ENCODE peak calls at places on chromosome 12, in seven cellular contexts. E, L, A, S, Q, Z and H are unnamed samples.

GRCh38 chr12:101697197-101697929 is at the start of gene CHPT1:
- DNase-seq in S (peak; percentile 81), E (peak; percentile 80), L (peak; percentile 64), Z (peak; percentile 93), A (no peak), Q (no peak), H (peak; percentile 31)

GRCh38 chr12:24425601-24425970 is 476.1 kb upstream of the SOX5 start:
- DNase-seq in E (no peak), Z (no peak), Q (no peak), S (no peak), L (no peak), A (peak; percentile 42), H (no peak)

GRCh38 chr12:13365782-13366366 is 169.3 kb downstream of the EMP1 start:
- DNase-seq in Z (no peak), Q (no peak), E (no peak), L (no peak), A (no peak), S (no peak), H (no peak)

GRCh38 chr12:86663173-86663572 is 407.0 kb upstream of the MGAT4C start:
- DNase-seq in Q (no peak), Z (no peak), E (no peak), S (no peak), L (no peak), A (no peak), H (no peak)

GRCh38 chr12:49932023-49932422 is 18.5 kb upstream of the AQP2 start:
- DNase-seq in S (no peak), L (no peak), A (no peak), Q (no peak), E (no peak), Z (no peak), H (no peak)

GRCh38 chr12:47710283-47710682 is 4.5 kb upstream of the RPAP3 start:
- DNase-seq in S (no peak), Q (no peak), A (no peak), L (no peak), E (no peak), Z (no peak), H (no peak)

GRCh38 chr12:65673732-65674131 is 150.6 kb upstream of the HMGA2 start:
- DNase-seq in A (no peak), Q (no peak), L (no peak), E (no peak), Z (no peak), S (no peak), H (peak; percentile 62)

GRCh38 chr12:24561411-24561871 is 387.5 kb downstream of the BCAT1 start:
- DNase-seq in S (no peak), Q (no peak), Z (no peak), L (no peak), E (no peak), A (no peak), H (no peak)

GRCh38 chr12:47165934-47166333 is 86.2 kb upstream of the AMIGO2 start:
- DNase-seq in Z (no peak), Q (no peak), L (no peak), E (no peak), S (no peak), A (no peak), H (no peak)

GRCh38 chr12:121898287-121898686 is 9.7 kb downstream of the PSMD9 start:
- DNase-seq in A (no peak), S (no peak), Q (no peak), L (no peak), E (no peak), Z (no peak), H (no peak)

GRCh38 chr12:22234561-22234960 is 99.9 kb downstream of the ST8SIA1 start:
- DNase-seq in E (no peak), A (peak; percentile 55), S (no peak), L (no peak), Z (no peak), Q (no peak), H (no peak)

GRCh38 chr12:107514887-107515445 is 170.6 kb upstream of the PWP1 start:
- DNase-seq in A (no peak), S (peak; percentile 46), Z (no peak), E (no peak), Q (no peak), L (no peak), H (no peak)

GRCh38 chr12:102973583-102973982 is 16.1 kb downstream of the ASCL1 start:
- DNase-seq in L (no peak), E (no peak), A (no peak), S (no peak), Z (no peak), Q (no peak), H (no peak)

GRCh38 chr12:3173008-3173553 is 95.9 kb downstream of the TSPAN9 start:
- DNase-seq in A (no peak), S (no peak), E (no peak), L (no peak), Z (no peak), Q (no peak), H (no peak)

GRCh38 chr12:25730489-25731349 is 177.6 kb upstream of the LMNTD1 start:
- DNase-seq in Q (no peak), S (no peak), A (no peak), E (no peak), L (no peak), Z (no peak), H (no peak)

GRCh38 chr12:6767301-6767591 is 1.1 kb downstream of the PTMS start:
- DNase-seq in L (no peak), Q (no peak), A (no peak), Z (no peak), E (no peak), S (no peak), H (no peak)

GRCh38 chr12:76026643-76027063 is 4.9 kb downstream of the PHLDA1 start:
- DNase-seq in L (no peak), A (no peak), E (no peak), Z (no peak), Q (no peak), S (peak; percentile 61), H (peak; percentile 34)

GRCh38 chr12:15982471-15982870 is 71.3 kb downstream of the DERA start:
- DNase-seq in Z (no peak), L (no peak), Q (peak; percentile 58), A (peak; percentile 52), E (no peak), S (no peak), H (peak; percentile 30)

GRCh38 chr12:97716356-97716755 is 253.8 kb downstream of the RMST start:
- DNase-seq in E (no peak), S (peak; percentile 9), L (no peak), Q (no peak), A (no peak), Z (no peak), H (peak; percentile 36)

GRCh38 chr12:28563286-28563685 is 373.0 kb downstream of the CCDC91 start:
- DNase-seq in E (no peak), Z (no peak), L (no peak), Q (no peak), A (no peak), S (no peak), H (no peak)

GRCh38 chr12:101698782-101699347 is 1.4 kb downstream of the CHPT1 start:
- DNase-seq in Q (no peak), A (no peak), E (peak; percentile 26), Z (no peak), L (no peak), S (no peak), H (no peak)

GRCh38 chr12:44317651-44318126 is 481.8 kb downstream of the TMEM117 start:
- DNase-seq in Z (no peak), S (peak; percentile 30), L (no peak), E (peak; percentile 22), Q (peak; percentile 23), A (peak; percentile 9), H (peak; percentile 26)

GRCh38 chr12:67070604-67071003 is 198.6 kb upstream of the CAND1 start:
- DNase-seq in L (no peak), Q (no peak), Z (no peak), E (no peak), A (no peak), S (no peak), H (no peak)

GRCh38 chr12:112148031-112148513 is 22.7 kb downstream of the TRAFD1 start:
- DNase-seq in E (no peak), L (peak; percentile 6), Q (no peak), Z (peak; percentile 46), A (peak; percentile 71), S (no peak), H (peak; percentile 36)

GRCh38 chr12:94595152-94595551 is 55.2 kb downstream of the TMCC3 start:
- DNase-seq in L (no peak), A (no peak), Z (no peak), S (no peak), E (no peak), Q (no peak), H (peak; percentile 74)

GRCh38 chr12:14896477-14897184 is 11.0 kb upstream of the MGP start:
- DNase-seq in L (no peak), A (peak; percentile 26), Z (no peak), Q (peak; percentile 78), E (no peak), S (no peak), H (no peak)

GRCh38 chr12:6199531-6200265 is 502 bp upstream of the CD9 start:
- DNase-seq in Q (peak; percentile 78), L (no peak), S (no peak), E (no peak), A (no peak), Z (peak; percentile 92), H (no peak)

GRCh38 chr12:91513354-91513753 is 330.7 kb upstream of the DCN start:
- DNase-seq in A (no peak), Z (no peak), E (no peak), Q (no peak), S (no peak), L (no peak), H (no peak)

GRCh38 chr12:111753144-111753881 is 13.4 kb upstream of the ALDH2 start:
- DNase-seq in Z (peak; percentile 91), A (no peak), E (peak; percentile 75), L (no peak), Q (no peak), S (peak; percentile 53), H (peak; percentile 73)

GRCh38 chr12:54523637-54524036 is 25.8 kb upstream of the PDE1B start:
- DNase-seq in A (no peak), E (no peak), Z (no peak), S (no peak), L (no peak), Q (no peak), H (no peak)

GRCh38 chr12:104669851-104670337 is 213.1 kb downstream of the CHST11 start:
- DNase-seq in L (no peak), E (peak; percentile 68), S (no peak), A (peak; percentile 39), Q (no peak), Z (no peak), H (no peak)

GRCh38 chr12:89051065-89051677 is 301.1 kb downstream of the DUSP6 start:
- DNase-seq in Z (no peak), S (peak; percentile 38), E (peak; percentile 39), L (peak; percentile 24), Q (peak; percentile 17), A (peak; percentile 64), H (peak; percentile 91)

GRCh38 chr12:103272949-103273348 is 222.8 kb downstream of the C12orf42 start:
- DNase-seq in Q (no peak), E (no peak), A (no peak), L (no peak), Z (no peak), S (no peak), H (no peak)

GRCh38 chr12:116456683-116457082 is 102.5 kb upstream of the MAP1LC3B2 start:
- DNase-seq in Z (no peak), Q (no peak), L (no peak), S (no peak), A (no peak), E (no peak), H (no peak)